ENCODE peak calls at places on chromosomes 3 and 15, in eight cellular contexts. U is A673, L is body of pancreas, Z is MM.1S, A is upper lobe of right lung, E is heart right ventricle, H is testis, C is prostate gland. P is an unnamed sample.

GRCh38 chr3:8301977-8302589 is 199.5 kb upstream of the LMCD1 start:
- DNase-seq in U (peak; percentile 92), L (no peak), Z (peak; percentile 40), A (no peak), E (peak; percentile 5), H (no peak), C (no peak), P (peak; percentile 67)

GRCh38 chr15:49062900-49063299 is 16.7 kb upstream of the SECISBP2L start:
- DNase-seq in U (no peak), L (no peak), Z (no peak), A (no peak), E (no peak), H (no peak), C (no peak), P (no peak)

GRCh38 chr3:190322604-190323240 is 476 bp upstream of the CLDN1 start:
- DNase-seq in U (peak; percentile 44), L (no peak), Z (no peak), A (no peak), E (no peak), H (no peak), C (no peak), P (no peak)

GRCh38 chr15:71272932-71273331 is 157.7 kb downstream of the THSD4 start:
- DNase-seq in U (no peak), L (no peak), Z (no peak), A (no peak), E (no peak), H (no peak), C (no peak), P (peak; percentile 55)

GRCh38 chr15:81830520-81830919 is 215.3 kb downstream of the MEX3B start:
- DNase-seq in U (no peak), L (no peak), Z (no peak), A (no peak), E (no peak), H (no peak), C (no peak), P (no peak)

GRCh38 chr15:76337739-76338554 is 1.4 kb downstream of the ISL2 start:
- DNase-seq in U (no peak), L (no peak), Z (no peak), A (no peak), E (no peak), H (no peak), C (no peak), P (no peak)

GRCh38 chr3:50264964-50265485 is 3.9 kb upstream of the SEMA3B start:
- DNase-seq in U (no peak), L (no peak), Z (no peak), A (no peak), E (no peak), H (no peak), C (no peak), P (no peak)

GRCh38 chr3:48400824-48401433 is 28.9 kb downstream of the FBXW12 start:
- DNase-seq in U (peak; percentile 44), L (peak; percentile 80), Z (peak; percentile 68), A (no peak), E (peak; percentile 56), H (peak; percentile 70), C (peak; percentile 73), P (peak; percentile 67)

GRCh38 chr3:77189684-77190083 is 149.8 kb downstream of the ROBO2 start:
- DNase-seq in U (no peak), L (no peak), Z (no peak), A (no peak), E (no peak), H (no peak), C (no peak), P (no peak)

GRCh38 chr3:67647390-67647878 is 7.0 kb downstream of the SUCLG2 start:
- DNase-seq in U (no peak), L (peak; percentile 36), Z (no peak), A (no peak), E (peak; percentile 9), H (no peak), C (peak; percentile 6), P (peak; percentile 93)

GRCh38 chr3:40725026-40725425 is 200.3 kb downstream of the ZNF621 start:
- DNase-seq in U (no peak), L (no peak), Z (no peak), A (no peak), E (no peak), H (no peak), C (peak; percentile 23), P (no peak)

GRCh38 chr15:51828621-51829359 is 663 bp upstream of the TMOD3 start:
- DNase-seq in U (no peak), L (no peak), Z (no peak), A (no peak), E (no peak), H (no peak), C (no peak), P (no peak)

GRCh38 chr15:33392453-33392852 is 81.7 kb downstream of the RYR3 start:
- DNase-seq in U (no peak), L (no peak), Z (no peak), A (no peak), E (no peak), H (no peak), C (no peak), P (no peak)

GRCh38 chr3:38152660-38153059 is 12.7 kb upstream of the OXSR1 start:
- DNase-seq in U (no peak), L (no peak), Z (no peak), A (no peak), E (no peak), H (no peak), C (no peak), P (no peak)

GRCh38 chr15:51536965-51537574 is 85.5 kb downstream of the DMXL2 start:
- DNase-seq in U (peak; percentile 17), L (no peak), Z (peak; percentile 18), A (no peak), E (no peak), H (no peak), C (no peak), P (peak; percentile 17)

GRCh38 chr15:67184208-67184925 is 70.1 kb downstream of the AAGAB start:
- DNase-seq in U (no peak), L (no peak), Z (no peak), A (no peak), E (no peak), H (no peak), C (no peak), P (no peak)
- H3K4me3 ChIP-seq in U (no peak overlapping the region), L (no peak overlapping the region), Z (no peak overlapping the region), A (no peak overlapping the region), E (no peak overlapping the region), H (no peak overlapping the region), C (no peak overlapping the region), P (no peak overlapping the region)

DNA sequence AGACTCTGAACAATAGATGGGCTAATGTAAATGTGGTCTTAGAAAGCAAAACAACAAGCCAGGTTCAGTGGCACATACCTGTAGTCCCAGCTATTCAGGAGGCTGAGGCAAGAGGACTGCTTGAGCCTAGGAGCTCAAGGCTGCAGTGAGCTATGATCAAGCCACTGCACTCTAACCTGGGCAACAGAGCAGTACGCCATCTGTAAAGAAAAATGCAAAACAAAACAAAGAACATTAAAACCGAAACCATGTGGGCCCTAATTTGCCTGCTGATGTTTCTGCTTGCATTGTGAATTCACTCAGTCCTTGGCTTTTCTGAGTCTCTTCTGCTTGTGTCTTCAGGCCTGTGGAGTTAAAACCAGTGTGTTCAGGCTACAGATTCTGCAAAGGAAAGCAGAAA is 56.7 kb downstream of the CCNL1 start:
- DNase-seq in U (no peak), L (no peak), Z (peak; percentile 90), A (no peak), E (no peak), H (no peak), C (no peak), P (no peak)
- H3K4me1 ChIP-seq in U (peaks cover 8% of the 10 kb centered on the region), L (peaks cover 6% of the 10 kb centered on the region), Z (peaks cover 78% of the 10 kb centered on the region), A (peaks cover 4% of the 10 kb centered on the region), E (peaks cover 39% of the 10 kb centered on the region), H (peaks cover 5% of the 10 kb centered on the region), C (peaks cover 2% of the 10 kb centered on the region), P (peaks cover 75% of the 10 kb centered on the region)

GRCh38 chr15:45319472-45320214 is 58.7 kb downstream of the GATM start:
- DNase-seq in U (no peak), L (no peak), Z (no peak), A (no peak), E (no peak), H (no peak), C (no peak), P (no peak)

GRCh38 chr15:45320581-45320980 is 57.8 kb downstream of the GATM start:
- DNase-seq in U (no peak), L (peak; percentile 33), Z (no peak), A (no peak), E (no peak), H (no peak), C (no peak), P (no peak)

GRCh38 chr15:45314960-45315359 is 62.9 kb downstream of the SLC28A2 start:
- DNase-seq in U (peak; percentile 72), L (peak; percentile 78), Z (no peak), A (no peak), E (peak; percentile 32), H (peak; percentile 37), C (no peak), P (peak; percentile 47)
- TF ChIP-seq CTCF in U (peak; percentile 58), L (no peak), Z (no peak), A (peak; percentile 7), E (no peak), H (no peak), C (no peak), P (peak; percentile 13)

GRCh38 chr15:96889734-96890480 is 559.4 kb downstream of the NR2F2 start:
- DNase-seq in U (peak; percentile 52), L (no peak), Z (peak; percentile 38), A (no peak), E (no peak), H (no peak), C (no peak), P (no peak)
- H3K4me3 ChIP-seq in U (peak overlapping the region; percentile 27), L (no peak overlapping the region), Z (peak overlapping the region; percentile 60), A (peak overlapping the region; percentile 46), E (no peak overlapping the region), H (peak overlapping the region; percentile 34), C (peak overlapping the region; percentile 10), P (no peak overlapping the region)

GRCh38 chr3:29335921-29336320 is 55.0 kb downstream of the RBMS3 start:
- DNase-seq in U (no peak), L (no peak), Z (no peak), A (no peak), E (no peak), H (no peak), C (no peak), P (no peak)
- H3K4me1 ChIP-seq in U (peaks cover 64% of the 10 kb centered on the region), L (no peaks in the 10 kb centered on the region), Z (no peaks in the 10 kb centered on the region), A (peaks cover 37% of the 10 kb centered on the region), E (peaks cover 68% of the 10 kb centered on the region), H (peaks cover 14% of the 10 kb centered on the region), C (peaks cover 5% of the 10 kb centered on the region), P (peaks cover 42% of the 10 kb centered on the region)

DNA sequence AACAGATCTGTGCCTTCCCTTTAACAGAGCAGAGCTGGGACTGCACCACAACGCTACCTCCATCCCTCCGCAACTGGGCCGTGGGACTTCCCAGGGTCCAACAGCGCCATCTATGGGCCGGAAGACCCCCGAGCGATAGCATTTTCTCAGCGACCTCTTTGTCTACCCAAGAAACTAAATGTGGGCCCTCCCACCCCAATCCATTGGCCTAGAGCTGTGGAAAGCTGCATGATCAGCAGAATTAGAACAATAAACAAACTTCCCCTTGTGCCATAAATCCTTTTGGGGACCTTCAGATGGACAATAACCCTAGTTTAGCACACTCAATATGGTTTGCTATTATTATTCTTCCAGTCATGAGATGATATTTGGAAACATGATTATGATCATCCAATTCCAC is 74.8 kb upstream of the NTRK3 start:
- DNase-seq in U (peak; percentile 80), L (peak; percentile 5), Z (peak; percentile 72), A (no peak), E (no peak), H (peak; percentile 80), C (no peak), P (peak; percentile 85)
- TF ChIP-seq CTCF in U (peak; percentile 82), L (no peak), Z (peak; percentile 75), A (peak; percentile 41), E (no peak), H (no peak), C (no peak), P (peak; percentile 52)

GRCh38 chr3:73485877-73486311 is 138.8 kb downstream of the PDZRN3 start:
- DNase-seq in U (peak; percentile 12), L (no peak), Z (no peak), A (no peak), E (no peak), H (no peak), C (no peak), P (no peak)
- H3K4me3 ChIP-seq in U (no peak overlapping the region), L (no peak overlapping the region), Z (peak overlapping the region; percentile 14), A (no peak overlapping the region), E (no peak overlapping the region), H (no peak overlapping the region), C (no peak overlapping the region), P (no peak overlapping the region)

P was measured in cardiac muscle cell.